ENCODE peak calls at places on chromosomes 1 and 21, in seven cellular contexts. V, Z, S, E, K, J and W are unnamed samples.

GRCh38 chr1:243482237-243483022 is 226.6 kb downstream of the SDCCAG8 start:
- DNase-seq in V (no peak), Z (no peak), S (no peak), E (no peak), K (peak; percentile 74), J (no peak), W (no peak)

GRCh38 chr1:107748529-107748928 is 216.5 kb downstream of the VAV3 start:
- DNase-seq in V (no peak), Z (peak; percentile 32), S (no peak), E (no peak), K (peak; percentile 19), J (peak; percentile 4), W (no peak)

GRCh38 chr1:218380125-218380977 is 35.2 kb downstream of the TGFB2 start:
- DNase-seq in V (no peak), Z (peak; percentile 87), S (no peak), E (no peak), K (no peak), J (no peak), W (no peak)

GRCh38 chr1:41041866-41042265 is 20.3 kb upstream of the SLFNL1 start:
- DNase-seq in V (no peak), Z (no peak), S (no peak), E (no peak), K (no peak), J (no peak), W (no peak)

GRCh38 chr1:110339427-110340206 is 440 bp downstream of the RBM15 start:
- DNase-seq in V (peak; percentile 18), Z (peak; percentile 53), S (no peak), E (no peak), K (peak; percentile 62), J (peak; percentile 81), W (peak; percentile 37)

GRCh38 chr1:17599301-17600300 is 60.1 kb downstream of the ARHGEF10L start:
- DNase-seq in V (no peak), Z (no peak), S (no peak), E (no peak), K (no peak), J (no peak), W (no peak)

GRCh38 chr21:46027855-46028493 is 46.4 kb downstream of the COL6A1 start:
- DNase-seq in V (no peak), Z (no peak), S (no peak), E (no peak), K (no peak), J (no peak), W (no peak)

GRCh38 chr21:34639882-34640788 is 25.2 kb upstream of the RCAN1 start:
- DNase-seq in V (peak; percentile 25), Z (no peak), S (peak; percentile 66), E (no peak), K (no peak), J (peak; percentile 60), W (no peak)

GRCh38 chr1:86068126-86068805 is 88.3 kb downstream of the COL24A1 start:
- DNase-seq in V (no peak), Z (no peak), S (no peak), E (no peak), K (no peak), J (no peak), W (no peak)

GRCh38 chr1:26321315-26322041 is 3.7 kb downstream of the CD52 start:
- DNase-seq in V (peak; percentile 86), Z (peak; percentile 69), S (peak; percentile 57), E (peak; percentile 64), K (peak; percentile 91), J (peak; percentile 94), W (peak; percentile 82)

GRCh38 chr1:47679826-47680225 is 242.0 kb downstream of the FOXD2 start:
- DNase-seq in V (no peak), Z (no peak), S (no peak), E (no peak), K (no peak), J (no peak), W (no peak)

GRCh38 chr1:99850458-99850974 is 355 bp downstream of the AGL start:
- DNase-seq in V (no peak), Z (no peak), S (no peak), E (no peak), K (no peak), J (no peak), W (no peak)

GRCh38 chr21:25573409-25574206 is 33.7 kb downstream of the MRPL39 start:
- DNase-seq in V (no peak), Z (peak; percentile 6), S (peak; percentile 81), E (no peak), K (peak; percentile 27), J (peak; percentile 63), W (no peak)

GRCh38 chr1:204726478-204726877 is 40.9 kb upstream of the LRRN2 start:
- DNase-seq in V (no peak), Z (peak; percentile 51), S (no peak), E (no peak), K (no peak), J (no peak), W (no peak)

GRCh38 chr1:226640737-226641136 is 92.2 kb downstream of the STUM start:
- DNase-seq in V (no peak), Z (no peak), S (no peak), E (no peak), K (no peak), J (no peak), W (no peak)

GRCh38 chr1:13792429-13792828 is 92.4 kb downstream of the PRDM2 start:
- DNase-seq in V (no peak), Z (no peak), S (no peak), E (no peak), K (no peak), J (no peak), W (no peak)

GRCh38 chr1:27017206-27017605 is 4.6 kb upstream of the TENT5B start:
- DNase-seq in V (no peak), Z (no peak), S (no peak), E (no peak), K (no peak), J (no peak), W (no peak)

GRCh38 chr1:94433866-94434265 is 15.7 kb downstream of the ABCD3 start:
- DNase-seq in V (no peak), Z (no peak), S (no peak), E (no peak), K (no peak), J (no peak), W (no peak)

GRCh38 chr1:45554198-45554597 is 3.6 kb downstream of the AKR1A1 start:
- DNase-seq in V (no peak), Z (peak; percentile 39), S (no peak), E (no peak), K (no peak), J (no peak), W (no peak)
- TF ChIP-seq TAF1 in V (no peak), Z (no peak), S (no peak), E (no peak), K (no peak), J (no peak), W (no peak)

GRCh38 chr1:22711071-22711470 is 432 bp downstream of the EPHB2 start:
- DNase-seq in V (no peak), Z (no peak), S (no peak), E (no peak), K (peak; percentile 78), J (no peak), W (no peak)

GRCh38 chr1:22710688-22711024 is at the start of gene EPHB2:
- DNase-seq in V (peak; percentile 54), Z (no peak), S (no peak), E (no peak), K (peak; percentile 96), J (peak; percentile 28), W (peak; percentile 51)

GRCh38 chr1:22709891-22710687 is 550 bp upstream of the EPHB2 start:
- DNase-seq in V (no peak), Z (no peak), S (no peak), E (no peak), K (peak; percentile 89), J (peak; percentile 61), W (peak; percentile 37)

GRCh38 chr1:22712502-22713271 is 2.0 kb downstream of the EPHB2 start:
- DNase-seq in V (peak; percentile 74), Z (no peak), S (no peak), E (no peak), K (peak; percentile 68), J (no peak), W (peak; percentile 65)

DNA sequence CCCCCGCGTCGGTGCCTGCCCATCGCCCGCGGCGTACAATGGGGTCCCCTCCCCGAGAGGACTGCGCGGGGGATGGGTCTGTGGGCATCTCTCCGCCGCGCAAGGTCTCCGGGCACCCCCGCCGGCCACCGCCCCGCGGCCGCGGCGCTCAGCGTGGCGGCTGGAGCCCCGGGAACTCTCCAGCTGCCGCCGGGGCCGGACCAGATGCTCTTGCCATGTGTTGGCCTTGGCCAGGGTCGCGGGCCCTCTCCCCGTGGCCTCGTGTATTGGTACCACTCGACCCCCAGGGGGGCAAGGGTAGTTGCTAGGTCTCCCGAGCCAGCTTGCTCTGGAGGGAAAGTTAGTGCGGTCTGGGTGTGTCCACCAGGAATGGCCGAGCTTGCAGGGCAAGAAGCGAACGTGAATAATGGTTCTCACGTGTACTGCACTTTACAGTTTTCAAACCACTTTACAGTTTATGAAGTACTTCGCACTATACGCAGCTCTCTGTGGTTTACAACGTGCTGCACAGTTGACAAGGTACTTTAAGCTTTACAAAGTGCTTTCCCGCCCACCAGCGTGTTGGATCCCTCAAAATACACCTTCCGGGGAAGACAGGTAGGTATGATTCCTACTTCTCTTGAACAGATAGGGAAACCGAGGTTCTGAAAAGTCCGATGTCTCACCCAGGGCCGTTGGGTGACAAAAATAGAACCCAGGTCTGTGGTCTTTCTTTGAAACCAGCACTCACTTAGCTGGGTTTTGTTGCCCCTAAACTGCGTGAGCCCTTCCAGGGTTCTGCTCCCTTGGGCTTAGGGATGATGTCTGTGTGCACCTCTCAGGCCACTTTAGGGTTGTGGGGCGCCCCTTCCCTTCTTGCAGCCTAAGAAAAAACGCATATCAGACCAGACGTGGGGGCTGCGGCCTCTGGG is 1.2 kb downstream of the EPHB2 start:
- DNase-seq in V (no peak), Z (no peak), S (no peak), E (no peak), K (peak; percentile 78), J (no peak), W (no peak)
- TF ChIP-seq TAF1 in V (no peak), Z (no peak), S (no peak), E (no peak), K (no peak), J (no peak), W (no peak)

GRCh38 chr1:167720965-167721616 is 691 bp upstream of the MPZL1 start:
- DNase-seq in V (no peak), Z (peak; percentile 49), S (no peak), E (no peak), K (peak; percentile 42), J (peak; percentile 48), W (no peak)
- TF ChIP-seq TAF1 in V (no peak), Z (no peak), S (no peak), E (no peak), K (no peak), J (no peak), W (no peak)

GRCh38 chr1:229888561-229889001 is 178.5 kb upstream of the GALNT2 start:
- DNase-seq in V (no peak), Z (no peak), S (no peak), E (no peak), K (no peak), J (no peak), W (no peak)

GRCh38 chr1:229885568-229886495 is 181.2 kb upstream of the GALNT2 start:
- DNase-seq in V (no peak), Z (no peak), S (no peak), E (no peak), K (no peak), J (no peak), W (no peak)

GRCh38 chr1:229888157-229888556 is 178.9 kb upstream of the GALNT2 start:
- DNase-seq in V (no peak), Z (no peak), S (no peak), E (no peak), K (no peak), J (no peak), W (no peak)

GRCh38 chr1:229886636-229887035 is 180.4 kb upstream of the GALNT2 start:
- DNase-seq in V (no peak), Z (no peak), S (no peak), E (no peak), K (no peak), J (no peak), W (no peak)

GRCh38 chr1:229887043-229887822 is 179.8 kb upstream of the GALNT2 start:
- DNase-seq in V (no peak), Z (no peak), S (no peak), E (no peak), K (no peak), J (no peak), W (no peak)
- TF ChIP-seq TAF1 in V (no peak), Z (no peak), S (no peak), E (no peak), K (no peak), J (no peak), W (no peak)